ENCODE peak calls at places on chromosomes 5 and 9, in four cellular contexts. R, M, Y and S are unnamed samples.
A peak's percentile ranks its signal among the peaks of the same experiment; 100 is the strongest.

GRCh38 chr5:50744761-50745160 is 78.3 kb downstream of the PARP8 start:
- DNase-seq in R (no peak), M (no peak), Y (peak; percentile 13), S (peak; percentile 53)

GRCh38 chr5:141180313-141180712 is 1.9 kb upstream of the PCDHB16 start:
- DNase-seq in R (no peak), M (no peak), Y (no peak), S (no peak)

GRCh38 chr9:96014078-96014477 is 138.6 kb downstream of the ERCC6L2 start:
- DNase-seq in R (no peak), M (no peak), Y (no peak), S (no peak)

GRCh38 chr9:73423891-73424290 is 272.2 kb downstream of the ANXA1 start:
- DNase-seq in R (no peak), M (no peak), Y (no peak), S (no peak)

GRCh38 chr5:141349917-141350619 is at the start of gene PCDHGB1:
- DNase-seq in R (no peak), M (peak; percentile 41), Y (peak; percentile 39), S (no peak)

GRCh38 chr5:172648008-172648359 is 6.9 kb downstream of the NEURL1B start:
- DNase-seq in R (no peak), M (no peak), Y (peak; percentile 57), S (peak; percentile 99)

GRCh38 chr9:109414125-109414785 is 83.9 kb downstream of the PTPN3 start:
- DNase-seq in R (no peak), M (no peak), Y (no peak), S (no peak)

GRCh38 chr5:83955916-83956315 is 235.3 kb upstream of the HAPLN1 start:
- DNase-seq in R (no peak), M (no peak), Y (peak; percentile 56), S (peak; percentile 21)

GRCh38 chr5:97192580-97193421 is 9.8 kb upstream of the RIOK2 start:
- DNase-seq in R (no peak), M (no peak), Y (peak; percentile 84), S (peak; percentile 98)

GRCh38 chr5:52657231-52657645 is 130.5 kb upstream of the ITGA1 start:
- DNase-seq in R (peak; percentile 17), M (no peak), Y (peak; percentile 23), S (peak; percentile 29)

GRCh38 chr9:98064623-98065392 is 8.3 kb downstream of the NANS start:
- DNase-seq in R (no peak), M (no peak), Y (no peak), S (no peak)

GRCh38 chr5:177392765-177393164 is 7.7 kb downstream of the PFN3 start:
- DNase-seq in R (no peak), M (no peak), Y (no peak), S (no peak)

GRCh38 chr9:21744320-21744719 is 58.1 kb upstream of the MTAP start:
- DNase-seq in R (no peak), M (no peak), Y (no peak), S (no peak)
- H3K27me3 ChIP-seq in R (no peaks in the 10 kb centered on the region), M (peaks cover 6% of the 10 kb centered on the region), Y (no peaks in the 10 kb centered on the region), S (no peaks in the 10 kb centered on the region)

GRCh38 chr9:35797311-35798109 is 6.1 kb downstream of the NPR2 start:
- DNase-seq in R (no peak), M (no peak), Y (no peak), S (no peak)

GRCh38 chr9:35798658-35799366 is 7.4 kb downstream of the NPR2 start:
- DNase-seq in R (peak; percentile 61), M (no peak), Y (peak; percentile 95), S (peak; percentile 97)

GRCh38 chr9:35801328-35802128 is 10.1 kb downstream of the NPR2 start:
- DNase-seq in R (no peak), M (no peak), Y (no peak), S (no peak)

GRCh38 chr9:35795701-35796100 is 4.3 kb downstream of the NPR2 start:
- DNase-seq in R (no peak), M (no peak), Y (peak; percentile 35), S (peak; percentile 65)

GRCh38 chr9:35800530-35800929 is 9.1 kb downstream of the NPR2 start:
- DNase-seq in R (no peak), M (no peak), Y (no peak), S (no peak)
- TF ChIP-seq CTCF in R (no peak), M (no peak), Y (no peak), S (no peak)

GRCh38 chr9:127121628-127122175 is 733 bp downstream of the ANGPTL2 start:
- DNase-seq in R (no peak), M (no peak), Y (no peak), S (no peak)
- H3K27me3 ChIP-seq in R (no peaks in the 10 kb centered on the region), M (no peaks in the 10 kb centered on the region), Y (peaks cover 26% of the 10 kb centered on the region), S (peaks cover 32% of the 10 kb centered on the region)

DNA sequence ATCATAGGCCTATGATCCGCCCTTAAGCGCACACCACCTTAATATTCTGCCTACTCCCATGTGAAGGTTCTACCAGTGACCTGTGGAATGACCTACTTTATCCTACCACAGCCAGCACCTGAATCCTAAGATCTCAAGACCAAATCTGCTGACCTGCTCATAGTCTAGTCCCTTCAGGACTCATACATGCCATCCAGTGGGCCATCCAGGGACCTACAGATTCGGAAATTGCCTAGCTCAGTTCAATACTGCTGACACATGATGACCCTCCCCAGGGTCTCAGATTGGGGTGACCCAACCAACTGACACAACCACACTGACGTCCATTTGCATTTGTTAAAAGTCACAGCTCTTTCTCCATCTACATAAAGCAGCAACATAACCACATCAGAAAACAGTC is 443.8 kb upstream of the ST8SIA4 start:
- DNase-seq in R (no peak), M (no peak), Y (no peak), S (no peak)
- TF ChIP-seq CTCF in R (no peak), M (no peak), Y (no peak), S (no peak)